ENCODE peak calls at places on chromosome 16, in eight cellular contexts. G is sigmoid colon, Z is Panc1, C is transverse colon, S is GM12891, Y is prostate gland, K is H1, T is HCT116. P is an unnamed sample.

GRCh38 chr16:46916980-46917379 is 32.8 kb downstream of the GPT2 start:
- DNase-seq in T (peak; percentile 2), Y (no peak), C (no peak), Z (no peak), K (no peak), S (no peak), G (no peak), P (no peak)

GRCh38 chr16:7689234-7689633 is 356.6 kb downstream of the RBFOX1 start:
- DNase-seq in K (peak; percentile 2), S (no peak), C (no peak), T (no peak), G (no peak), Z (no peak), Y (no peak), P (no peak)

GRCh38 chr16:11597268-11597690 is 10.6 kb upstream of the LITAF start:
- DNase-seq in G (no peak), S (no peak), C (no peak), K (no peak), Z (no peak), Y (no peak), T (no peak), P (no peak)

GRCh38 chr16:14003119-14003570 is 68.0 kb upstream of the MRTFB start:
- DNase-seq in S (no peak), Z (no peak), G (peak; percentile 71), Y (peak; percentile 47), T (no peak), C (peak; percentile 29), K (peak; percentile 66), P (no peak)

GRCh38 chr16:30786115-30786935 is 680 bp downstream of the ZNF629 start:
- DNase-seq in S (no peak), Z (no peak), T (no peak), G (no peak), C (peak; percentile 46), Y (no peak), K (no peak), P (no peak)

GRCh38 chr16:51053805-51054204 is 97.3 kb downstream of the SALL1 start:
- DNase-seq in G (no peak), K (no peak), C (no peak), T (no peak), Z (no peak), S (no peak), Y (no peak), P (no peak)

GRCh38 chr16:27083861-27084261 is 17.1 kb downstream of the C16orf82 start:
- DNase-seq in Y (no peak), S (no peak), K (no peak), G (peak; percentile 52), C (no peak), T (no peak), Z (no peak), P (no peak)

GRCh38 chr16:18803569-18804462 is 2.5 kb upstream of the ARL6IP1 start:
- DNase-seq in S (no peak), Y (no peak), K (no peak), T (no peak), C (no peak), Z (no peak), G (no peak), P (no peak)

GRCh38 chr16:56041556-56042140 is 149.6 kb upstream of the GNAO1 start:
- DNase-seq in G (no peak), T (peak; percentile 7), Y (no peak), K (peak; percentile 31), S (peak; percentile 11), C (peak; percentile 14), Z (no peak), P (no peak)

GRCh38 chr16:2687531-2688308 is 5.4 kb downstream of the KCTD5 start:
- DNase-seq in C (no peak), K (no peak), G (peak; percentile 34), Z (no peak), S (no peak), T (no peak), Y (no peak), P (no peak)

GRCh38 chr16:65782537-65783290 is 583.8 kb upstream of the CDH5 start:
- DNase-seq in Y (peak; percentile 11), T (no peak), S (no peak), K (no peak), G (no peak), Z (no peak), C (no peak), P (no peak)

GRCh38 chr16:70706948-70707465 is 21.2 kb upstream of the MTSS2 start:
- DNase-seq in Y (peak; percentile 64), S (no peak), K (no peak), Z (no peak), G (peak; percentile 90), T (no peak), C (no peak), P (no peak)

GRCh38 chr16:21324267-21324666 is 46.2 kb upstream of the CRYM start:
- DNase-seq in G (no peak), K (no peak), Y (no peak), C (no peak), S (no peak), Z (no peak), T (no peak), P (no peak)

GRCh38 chr16:14300631-14301149 is 229.6 kb downstream of the MRTFB start:
- DNase-seq in C (peak; percentile 69), G (peak; percentile 92), S (no peak), Z (peak; percentile 82), T (peak; percentile 71), Y (peak; percentile 74), K (no peak), P (peak; percentile 40)

GRCh38 chr16:79316004-79316458 is 284.5 kb downstream of the MAF start:
- DNase-seq in C (no peak), Y (no peak), K (no peak), Z (no peak), G (no peak), T (no peak), S (peak; percentile 26), P (peak; percentile 29)

GRCh38 chr16:73233423-73233762 is 185.5 kb upstream of the ZFHX3 start:
- DNase-seq in C (no peak), Y (no peak), G (no peak), T (no peak), K (no peak), Z (no peak), S (no peak), P (no peak)

GRCh38 chr16:15951852-15952251 is 2.4 kb downstream of the ABCC1 start:
- DNase-seq in Y (no peak), S (no peak), C (no peak), Z (no peak), T (no peak), G (no peak), K (no peak), P (no peak)
- TF ChIP-seq POLR2AphosphoS5 in Y (no peak), S (no peak), C (no peak), Z (no peak), T (no peak), G (no peak), K (no peak), P (no peak)

DNA sequence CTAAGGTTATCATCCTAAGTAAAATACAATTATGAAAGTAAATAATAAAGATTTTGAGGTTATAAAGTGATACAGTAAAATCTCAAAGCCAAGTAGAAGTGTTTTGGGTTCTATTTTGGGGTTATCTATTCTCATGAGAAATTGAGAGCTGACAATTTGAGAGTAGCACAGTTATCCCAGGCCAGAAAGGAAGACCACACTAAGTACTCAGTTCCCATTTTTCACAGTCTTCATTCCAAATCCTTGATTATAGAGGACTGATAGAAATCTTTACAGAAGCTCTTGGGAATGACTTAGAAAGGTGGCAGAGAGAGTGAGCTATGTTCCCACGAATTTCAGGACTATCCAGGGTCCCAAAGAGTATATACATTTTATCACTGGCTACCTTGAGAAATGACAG is 4.6 kb downstream of the GFOD2 start:
- DNase-seq in Z (no peak), T (no peak), K (no peak), S (no peak), G (no peak), C (no peak), Y (no peak), P (no peak)
- TF ChIP-seq POLR2AphosphoS5 in Z (no peak), T (no peak), K (no peak), S (no peak), G (no peak), C (no peak), Y (no peak), P (no peak)

GRCh38 chr16:35510701-35511100 is 2051.3 kb downstream of the TP53TG3F start:
- DNase-seq in Y (no peak), Z (no peak), T (no peak), S (no peak), G (no peak), C (no peak), K (no peak), P (no peak)

GRCh38 chr16:35506898-35507194 is 2047.4 kb downstream of the TP53TG3F start:
- DNase-seq in Z (no peak), S (no peak), G (no peak), Y (no peak), K (no peak), C (no peak), T (no peak), P (no peak)

DNA sequence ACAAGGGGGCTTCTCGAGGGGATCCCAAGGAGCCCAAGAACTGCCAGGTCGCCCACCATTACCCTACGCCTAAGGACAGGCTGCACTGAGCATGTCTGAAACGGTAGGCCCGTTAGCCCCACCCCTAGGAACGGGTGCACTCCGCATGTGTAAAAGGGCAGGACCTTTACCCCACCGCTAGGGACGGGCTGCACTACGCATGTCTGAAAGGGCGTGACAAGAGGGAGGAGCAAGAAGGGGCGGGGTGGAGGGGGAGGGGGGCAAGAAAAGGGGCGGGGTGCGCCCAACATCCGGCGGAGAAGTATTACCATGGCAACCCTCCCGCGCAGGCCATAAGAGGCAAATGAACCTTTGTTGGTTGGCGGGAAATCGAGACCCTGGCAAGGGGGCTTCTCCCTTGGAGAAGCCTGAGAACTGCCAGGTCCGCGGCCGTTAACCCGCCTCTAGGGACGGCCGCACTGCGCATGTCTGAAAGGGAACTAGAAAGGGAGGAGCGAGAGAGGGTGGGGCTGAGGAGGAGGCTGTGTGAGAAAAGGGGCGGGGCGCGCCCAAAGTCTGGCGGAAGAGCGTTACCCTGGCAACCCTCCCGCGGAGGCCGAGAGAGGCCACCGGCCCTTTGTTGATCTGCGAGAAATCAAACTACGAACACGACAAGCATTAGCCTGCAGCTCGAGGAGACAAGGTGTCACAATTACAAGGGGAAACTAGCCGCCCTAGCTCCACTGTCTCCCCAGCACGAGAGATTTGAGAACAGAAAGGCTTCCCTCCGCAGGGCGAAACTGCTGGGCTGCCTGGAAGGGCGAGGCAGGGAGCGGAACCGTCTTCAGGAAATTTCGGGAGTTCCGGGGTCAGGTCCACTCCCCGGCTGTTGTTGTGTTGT is 2046.8 kb downstream of the TP53TG3F start:
- DNase-seq in K (no peak), G (no peak), C (no peak), T (no peak), Y (no peak), S (no peak), Z (no peak), P (no peak)
- TF ChIP-seq POLR2AphosphoS5 in K (no peak), G (no peak), C (no peak), T (no peak), Y (no peak), S (no peak), Z (no peak), P (no peak)

DNA sequence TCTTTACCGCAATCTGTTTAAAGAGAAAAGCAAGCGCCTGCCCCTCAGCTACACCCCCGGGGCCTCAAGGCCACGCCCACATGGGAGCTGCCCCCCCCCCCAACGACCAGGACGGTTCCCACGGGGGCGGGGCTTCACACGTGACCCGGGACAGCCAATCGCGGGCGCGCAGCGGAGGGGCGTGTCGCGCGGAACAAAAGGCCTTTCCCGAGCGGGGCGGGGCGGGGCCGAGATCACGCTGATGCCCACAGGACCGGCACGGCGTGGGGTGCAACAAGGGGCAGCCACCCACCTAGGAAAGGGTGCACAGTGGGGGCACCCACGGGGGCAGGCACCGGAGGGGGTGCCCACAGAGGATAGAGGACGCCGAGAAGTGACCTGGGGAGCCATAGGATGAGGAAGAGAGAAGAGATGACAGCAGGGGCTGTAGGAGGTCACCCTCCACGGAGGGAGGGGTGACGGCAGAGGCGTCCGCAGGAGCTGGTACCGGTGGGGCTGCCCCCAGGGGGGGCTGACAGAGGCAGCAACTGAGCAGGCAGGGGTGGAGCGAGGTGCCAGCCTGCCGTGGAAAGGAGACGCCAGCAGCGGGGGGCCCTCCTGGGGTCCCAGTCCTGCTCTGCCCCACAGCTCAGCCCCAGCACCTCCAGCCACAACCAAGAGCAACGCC is 6.2 kb downstream of the UNKL start:
- DNase-seq in Z (no peak), K (peak; percentile 38), Y (peak; percentile 93), T (peak; percentile 58), G (peak; percentile 97), C (peak; percentile 96), S (peak; percentile 95), P (peak; percentile 94)
- TF ChIP-seq POLR2AphosphoS5 in Z (no peak), K (no peak), Y (peak; percentile 95), T (no peak), G (peak; percentile 40), C (no peak), S (no peak), P (no peak)

P was measured in GM12892.